ENCODE peak calls at places on chromosome 16, in nine cellular contexts. X, P, Q, W, Y, G, Z, I and M are unnamed samples. For H3K4me1, the result is how much of the 10 kb centered on the place peaks cover.

GRCh38 chr16:81447383-81448101 is 2.9 kb downstream of the CMIP start:
- DNase-seq in I (no peak), Y (no peak), X (peak), W (peak), Z (peak), Q (peak), G (peak), P (no peak), M (no peak)

GRCh38 chr16:12538667-12539081 is 265.0 kb downstream of the CPPED1 start:
- DNase-seq in G (no peak), Z (no peak), P (no peak), I (no peak), Q (no peak), X (no peak), W (no peak), Y (no peak), M (no peak)

GRCh38 chr16:81500833-81501521 is 56.4 kb downstream of the CMIP start:
- DNase-seq in P (peak), Y (no peak), W (no peak), I (no peak), G (no peak), Z (no peak), Q (no peak), X (no peak), M (no peak)

GRCh38 chr16:18833707-18834505 is 32.6 kb upstream of the ARL6IP1 start:
- DNase-seq in P (no peak), X (no peak), Y (no peak), Q (peak), W (no peak), G (no peak), Z (no peak), I (no peak), M (no peak)

GRCh38 chr16:75653926-75654325 is 6.4 kb downstream of the TERF2IP start:
- DNase-seq in W (no peak), G (no peak), Z (no peak), Y (no peak), P (no peak), Q (no peak), X (no peak), I (no peak), M (no peak)

GRCh38 chr16:2829501-2830354 is at the start of gene ZG16B:
- DNase-seq in Y (no peak), Z (no peak), I (no peak), W (no peak), X (peak), G (peak), Q (peak), P (peak), M (no peak)

GRCh38 chr16:65294708-65295107 is 172.8 kb upstream of the CDH11 start:
- DNase-seq in Z (no peak), G (no peak), P (no peak), X (no peak), I (no peak), Q (no peak), Y (no peak), W (no peak), M (no peak)

GRCh38 chr16:4790871-4791270 is 2.7 kb upstream of the SEPTIN12 start:
- DNase-seq in X (no peak), W (no peak), Z (no peak), I (no peak), P (no peak), Q (no peak), G (no peak), Y (no peak), M (no peak)

GRCh38 chr16:83715217-83715920 is 92.4 kb upstream of the HSBP1 start:
- DNase-seq in Q (no peak), I (no peak), X (peak), Y (no peak), Z (no peak), W (no peak), G (no peak), P (no peak), M (no peak)

DNA sequence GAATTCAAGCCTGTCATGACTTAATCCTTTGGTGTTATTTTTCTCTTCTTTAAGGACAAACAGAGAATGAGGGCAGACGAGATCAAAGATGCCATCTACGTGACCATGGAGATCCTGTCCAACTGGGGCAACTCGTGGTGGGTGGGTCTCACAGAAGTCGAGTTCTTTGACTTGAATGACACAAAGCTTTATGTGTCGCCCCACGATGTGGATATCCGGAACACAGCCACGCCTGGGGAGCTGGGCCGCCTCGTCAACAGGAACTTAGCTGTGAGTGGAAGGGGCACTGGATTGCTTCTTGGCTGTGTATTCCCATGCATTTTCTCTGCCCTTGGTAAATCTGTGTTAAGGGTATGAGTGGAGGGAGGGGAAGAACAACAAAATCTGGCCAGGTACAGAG is 158.7 kb downstream of the KATNIP start:
- DNase-seq in P (no peak), Z (no peak), I (no peak), G (no peak), W (no peak), X (no peak), Y (no peak), Q (no peak), M (no peak)
- H3K4me1 ChIP-seq in P (under half), Z (under half), I (under half), G (under half), W (under half), X (under half), Y (under half), Q (under half), M (under half)

DNA sequence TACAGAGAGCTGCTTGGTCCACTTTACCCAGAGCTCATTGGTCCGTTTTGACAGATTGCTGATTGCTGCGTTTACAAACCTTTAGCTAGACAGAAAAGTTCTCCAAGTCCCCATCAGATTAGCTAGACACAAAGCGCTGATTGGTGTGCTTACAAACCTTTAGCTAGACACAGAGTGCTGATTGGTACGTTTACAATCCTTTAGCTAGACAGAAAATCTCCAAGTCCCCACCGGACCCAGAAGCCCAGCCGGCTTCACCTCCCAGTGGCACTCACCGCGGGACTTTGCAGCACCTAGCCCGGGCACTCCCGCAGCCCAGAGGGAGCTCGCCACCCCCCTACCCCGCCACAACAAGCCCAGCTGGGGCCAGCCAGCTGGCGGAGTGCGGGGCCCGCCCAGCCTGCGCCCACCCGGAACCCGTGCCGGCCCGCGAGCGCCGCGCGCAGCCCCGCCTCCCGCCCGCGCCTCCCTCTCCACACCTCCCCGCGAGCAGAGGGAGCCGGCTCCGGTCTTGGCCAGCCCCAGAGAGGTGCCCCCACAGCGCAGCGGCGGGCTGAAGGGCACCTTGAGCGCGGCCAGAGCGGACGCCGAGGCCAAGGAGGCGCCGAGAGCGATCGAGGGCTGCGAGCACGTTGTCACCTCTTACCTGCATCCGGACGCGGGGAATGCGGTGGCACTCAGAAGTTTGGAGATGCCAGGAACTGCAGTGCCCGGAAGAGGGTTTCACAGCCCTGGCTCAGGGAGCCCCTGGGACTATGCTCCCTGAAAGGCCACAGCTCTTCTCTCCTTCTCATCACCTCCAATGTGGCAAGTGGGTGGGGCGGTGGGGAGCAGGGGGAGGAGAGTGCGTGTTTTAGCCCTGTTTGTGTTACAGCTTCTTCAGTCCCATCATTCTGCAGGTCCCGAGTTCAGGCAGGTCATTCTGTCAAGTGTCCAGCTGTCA is 1504.5 kb downstream of the CDH11 start:
- DNase-seq in I (no peak), P (peak), X (no peak), Y (peak), G (no peak), Z (peak), W (no peak), Q (peak), M (no peak)
- H3K4me3 ChIP-seq in I (no peak), P (peak), X (peak), Y (peak), G (no peak), Z (peak), W (no peak), Q (peak), M (no peak)

GRCh38 chr16:11252482-11252931 is 3.5 kb downstream of the SOCS1 start:
- DNase-seq in P (no peak), I (no peak), Q (no peak), G (no peak), W (no peak), Y (no peak), X (no peak), Z (no peak), M (no peak)

GRCh38 chr16:11255737-11256656 is at the start of gene SOCS1:
- DNase-seq in Z (peak), W (peak), I (peak), X (peak), Y (peak), G (peak), P (peak), Q (peak), M (peak)

GRCh38 chr16:11253009-11253994 is 2.7 kb downstream of the SOCS1 start:
- DNase-seq in X (no peak), Z (no peak), W (no peak), Q (no peak), G (no peak), I (no peak), Y (no peak), P (no peak), M (no peak)

GRCh38 chr16:11254913-11255736 is 879 bp downstream of the SOCS1 start:
- DNase-seq in Q (peak), P (peak), I (peak), X (peak), G (no peak), W (peak), Y (peak), Z (peak), M (peak)

DNA sequence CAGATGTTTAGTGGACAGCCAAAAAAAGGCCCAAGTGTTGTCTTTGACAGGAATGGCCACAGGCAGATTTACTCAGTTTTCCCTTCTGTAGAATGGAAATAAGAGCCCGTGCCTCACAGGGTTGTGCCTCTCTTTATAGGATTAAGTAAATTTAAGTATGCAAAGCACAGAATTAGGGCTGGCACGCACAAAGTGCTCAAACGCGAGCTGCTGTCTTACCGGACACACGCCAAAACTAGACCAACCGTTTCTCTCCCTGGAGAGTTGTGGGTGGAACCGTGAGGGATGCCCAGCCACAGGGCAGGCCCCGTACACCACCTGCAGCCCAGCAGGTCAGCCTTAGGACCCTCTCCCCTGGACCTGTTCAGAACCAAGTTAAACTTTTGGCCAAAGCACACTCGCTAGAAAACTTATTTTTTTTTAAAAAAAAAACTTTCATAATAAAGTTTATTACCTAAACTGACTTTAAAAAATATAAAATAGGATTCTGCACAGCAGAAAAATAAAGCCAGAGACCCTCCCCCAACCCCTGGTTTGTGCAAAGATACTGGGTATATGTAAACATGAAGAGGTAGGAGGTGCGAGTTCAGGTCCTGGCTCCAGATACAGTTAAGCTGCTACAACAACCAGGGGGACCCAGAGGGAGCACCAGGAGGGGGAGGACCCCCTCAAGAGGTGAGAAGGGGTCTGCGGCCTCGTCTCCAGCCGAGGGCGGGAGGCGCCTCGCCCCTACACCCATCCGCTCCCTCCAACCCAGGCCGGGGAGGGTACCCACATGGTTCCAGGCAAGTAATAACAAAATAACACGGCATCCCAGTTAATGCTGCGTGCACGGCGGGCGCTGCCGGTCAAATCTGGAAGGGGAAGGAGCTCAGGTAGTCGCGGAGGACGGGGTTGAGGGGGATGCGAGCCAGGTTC is 1.8 kb downstream of the SOCS1 start:
- DNase-seq in I (no peak), Y (no peak), X (no peak), G (no peak), Z (no peak), Q (no peak), P (no peak), W (no peak), M (no peak)
- H3K4me1 ChIP-seq in I (under half), Y (half or more), X (under half), G (half or more), Z (under half), Q (under half), P (half or more), W (under half), M (under half)

GRCh38 chr16:11095935-11096334 is 151.6 kb downstream of the CLEC16A start:
- DNase-seq in Y (no peak), Q (no peak), G (no peak), X (no peak), P (no peak), W (no peak), I (no peak), Z (no peak), M (no peak)

GRCh38 chr16:11094075-11094593 is 149.8 kb downstream of the CLEC16A start:
- DNase-seq in X (no peak), P (no peak), G (no peak), Y (no peak), W (no peak), Z (no peak), I (no peak), Q (no peak), M (no peak)

GRCh38 chr16:11094838-11095565 is 150.6 kb downstream of the CLEC16A start:
- DNase-seq in W (no peak), Z (no peak), I (no peak), Y (no peak), Q (no peak), P (no peak), X (no peak), G (no peak), M (no peak)

GRCh38 chr16:11092788-11093577 is 148.6 kb downstream of the CLEC16A start:
- DNase-seq in Z (no peak), I (no peak), G (no peak), P (no peak), Y (no peak), W (no peak), Q (no peak), X (no peak), M (no peak)

GRCh38 chr16:11093578-11094074 is 149.3 kb downstream of the CLEC16A start:
- DNase-seq in Z (no peak), Q (peak), X (no peak), W (no peak), I (no peak), Y (no peak), G (no peak), P (no peak), M (no peak)
- H3K4me3 ChIP-seq in Z (no peak), Q (no peak), X (no peak), W (no peak), I (no peak), Y (no peak), G (no peak), P (no peak), M (no peak)

GRCh38 chr16:88759976-88760350 is 25.1 kb downstream of the PIEZO1 start:
- DNase-seq in Q (no peak), I (no peak), G (no peak), Y (no peak), P (no peak), Z (no peak), W (no peak), X (no peak), M (no peak)

GRCh38 chr16:88758227-88758943 is 26.6 kb downstream of the PIEZO1 start:
- DNase-seq in Y (no peak), I (no peak), Q (no peak), W (no peak), X (no peak), G (no peak), P (no peak), Z (no peak), M (no peak)

GRCh38 chr16:88760424-88761142 is 24.4 kb downstream of the PIEZO1 start:
- DNase-seq in W (no peak), Y (no peak), Z (no peak), X (no peak), Q (peak), I (no peak), P (no peak), G (no peak), M (no peak)

GRCh38 chr16:88758944-88759244 is 26.1 kb downstream of the PIEZO1 start:
- DNase-seq in I (no peak), Y (no peak), W (no peak), P (no peak), Z (no peak), G (no peak), X (no peak), Q (no peak), M (no peak)

DNA sequence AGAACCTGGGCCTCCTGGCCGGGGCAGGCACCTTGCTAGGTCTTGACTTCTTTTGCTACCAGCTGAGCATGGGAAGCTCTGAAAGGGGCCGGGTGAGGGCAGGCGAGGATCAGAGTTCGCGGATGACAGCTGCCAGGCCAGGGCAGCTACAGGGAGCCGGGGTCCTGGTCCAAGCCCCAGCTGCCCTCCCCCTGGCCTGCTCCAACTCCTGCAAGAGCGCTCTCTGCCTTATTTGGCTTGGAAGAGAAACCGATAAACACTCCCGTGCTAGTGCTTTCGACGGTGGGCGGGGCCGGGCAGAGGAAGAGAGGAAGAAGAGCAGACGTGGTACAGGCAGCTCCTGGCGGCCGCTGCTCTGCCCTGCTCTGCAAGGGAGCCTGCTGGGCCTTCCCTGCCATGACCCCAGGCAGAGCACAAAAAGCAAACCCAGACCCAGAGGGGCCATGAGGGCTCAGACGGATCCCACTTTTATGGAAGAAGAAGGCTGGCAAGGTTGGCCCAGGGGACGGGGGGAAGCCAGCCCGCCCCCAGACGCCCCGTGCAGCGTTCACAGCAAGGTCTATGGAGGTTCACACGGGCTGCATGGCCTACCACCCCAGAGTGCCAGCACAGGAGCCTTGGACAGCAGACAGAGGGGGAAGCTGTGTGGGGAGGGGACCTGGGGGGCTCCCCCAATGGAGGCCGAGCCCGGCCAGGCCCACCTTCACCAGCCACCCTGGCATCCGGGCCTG is 25.6 kb downstream of the PIEZO1 start:
- DNase-seq in I (no peak), Y (no peak), Z (no peak), P (peak), X (peak), G (peak), Q (peak), W (peak), M (no peak)
- H3K4me1 ChIP-seq in I (under half), Y (under half), Z (under half), P (half or more), X (half or more), G (half or more), Q (under half), W (under half), M (under half)

DNA sequence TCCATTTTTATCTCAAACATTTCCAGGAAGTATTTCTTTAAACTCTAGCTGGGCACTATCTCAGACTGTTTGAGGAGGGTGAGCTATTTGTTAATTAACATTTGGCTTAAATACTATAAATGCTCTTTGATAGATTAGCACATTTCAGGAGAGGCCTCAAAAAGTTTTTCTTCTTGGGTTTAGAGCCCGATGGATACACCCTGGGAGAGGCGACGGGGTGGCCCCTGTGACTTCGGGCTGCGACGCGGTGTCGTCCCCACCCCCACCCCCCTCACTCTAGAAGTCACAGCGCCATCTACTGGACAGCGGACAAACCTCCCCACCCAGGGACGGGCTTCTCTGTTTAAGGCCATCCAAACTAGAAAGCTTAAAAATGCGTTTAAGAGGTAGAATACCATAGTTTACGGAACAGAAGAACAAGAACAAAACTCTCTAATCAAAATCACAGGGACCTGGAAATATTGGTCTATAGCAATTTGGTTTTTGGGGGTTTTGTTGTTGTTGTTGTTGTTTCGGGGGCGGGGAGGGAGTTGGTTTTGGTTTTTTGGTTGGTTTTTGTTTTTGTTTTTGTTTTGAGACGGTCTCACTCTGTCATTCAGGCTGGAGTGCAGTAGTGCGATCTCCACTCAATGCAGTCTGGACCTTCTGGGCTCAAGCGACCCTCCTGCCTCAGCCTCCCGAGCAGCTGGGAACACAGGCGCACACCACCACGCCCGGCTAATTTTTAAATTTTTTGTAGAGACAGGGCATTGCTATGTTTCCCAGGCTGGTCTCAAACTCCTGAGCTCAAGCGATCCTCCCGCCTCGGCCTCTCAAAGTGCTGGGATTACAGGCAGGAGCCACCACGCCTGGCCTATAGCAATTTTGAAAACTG is 254.4 kb downstream of the C16orf95 start:
- DNase-seq in Z (peak), G (peak), Y (peak), X (no peak), Q (peak), P (no peak), I (peak), W (peak), M (peak)
- H3K4me3 ChIP-seq in Z (peak), G (no peak), Y (peak), X (no peak), Q (no peak), P (no peak), I (no peak), W (no peak), M (no peak)

GRCh38 chr16:53708490-53708889 is 4.5 kb downstream of the FTO start:
- DNase-seq in Z (no peak), G (no peak), P (no peak), W (no peak), X (no peak), I (no peak), Q (no peak), Y (no peak), M (no peak)

GRCh38 chr16:53703590-53704444 is at the start of the genes FTO and RPGRIP1L:
- DNase-seq in I (peak), P (peak), G (peak), W (peak), Q (peak), X (peak), Z (peak), Y (peak), M (peak)

GRCh38 chr16:53707671-53708070 is 3.7 kb downstream of the FTO start:
- DNase-seq in X (no peak), Z (no peak), Q (no peak), P (no peak), I (no peak), Y (no peak), W (no peak), G (no peak), M (no peak)

GRCh38 chr16:53704445-53704813 is 473 bp downstream of the FTO start:
- DNase-seq in Y (no peak), Z (no peak), W (peak), I (no peak), P (no peak), X (no peak), Q (no peak), G (no peak), M (no peak)
- H3K4me1 ChIP-seq in Y (under half), Z (under half), W (under half), I (under half), P (under half), X (under half), Q (under half), G (under half), M (under half)